ENCODE peak calls at places on chromosomes 13 and 19, in nine cellular contexts. D is occipital lobe; Q is ovary; W is heart right ventricle; F is activated naive CD4-positive, alpha-beta T cell treated with anti-CD3 and anti-CD28 coated beads for 36 hours; U is H9; K is NCI-H1105 treated with DMSO at 0.1 percent for 48 hours; H is stimulated activated CD4-positive, alpha-beta T cell treated with anti-CD3 and anti-CD28 coated beads, Interleukin-12 subunit alpha, Interleukin-12 subunit beta, amount 100 ng/mL, for 48 hours; I is AG08395. A is an unnamed sample.
A peak's percentile ranks its signal among the peaks of the same experiment; 100 is the strongest.

GRCh38 chr19:4687396-4687795 is 17.3 kb upstream of the MYDGF start:
- DNase-seq in K (no peak), H (no peak), U (no peak), F (no peak), D (no peak), I (no peak), W (no peak), Q (no peak), A (no peak)

GRCh38 chr13:101398191-101398590 is 18.1 kb downstream of the NALCN start:
- DNase-seq in D (no peak), U (no peak), H (no peak), K (no peak), F (no peak), I (peak; percentile 37), Q (no peak), W (no peak), A (no peak)

GRCh38 chr13:85529216-85529590 is 270.0 kb downstream of the SLITRK6 start:
- DNase-seq in Q (no peak), F (no peak), K (no peak), D (no peak), I (peak; percentile 3), H (no peak), U (no peak), W (no peak), A (no peak)

GRCh38 chr19:11814707-11815050 is 606 bp downstream of the ZNF440 start:
- DNase-seq in K (no peak), W (no peak), D (no peak), Q (no peak), I (peak; percentile 11), F (no peak), H (no peak), U (peak; percentile 24), A (no peak)

GRCh38 chr13:53216767-53217166 is 188.2 kb downstream of the OLFM4 start:
- DNase-seq in D (no peak), Q (no peak), H (no peak), U (no peak), I (no peak), W (no peak), K (no peak), F (no peak), A (no peak)

GRCh38 chr13:106617561-106617960 is 49.6 kb upstream of the ARGLU1 start:
- DNase-seq in Q (no peak), F (no peak), W (no peak), K (no peak), U (peak; percentile 48), I (peak; percentile 52), D (no peak), H (no peak), A (no peak)

GRCh38 chr13:54433511-54434206 is 1405.0 kb downstream of the OLFM4 start:
- DNase-seq in U (no peak), D (no peak), H (no peak), F (no peak), Q (no peak), K (peak; percentile 82), I (no peak), W (no peak), A (no peak)

GRCh38 chr13:39779337-39780270 is 124.1 kb downstream of the COG6 start:
- DNase-seq in W (no peak), U (no peak), F (peak; percentile 70), Q (no peak), D (no peak), I (no peak), K (no peak), H (no peak), A (no peak)

GRCh38 chr13:87153371-87153770 is 517.8 kb upstream of the SLITRK5 start:
- DNase-seq in H (no peak), F (no peak), D (no peak), U (no peak), W (no peak), I (no peak), Q (no peak), K (no peak), A (no peak)

GRCh38 chr19:9565900-9566705 is 18.2 kb downstream of the ZNF121 start:
- DNase-seq in H (no peak), F (no peak), K (no peak), U (no peak), W (no peak), I (no peak), D (no peak), Q (no peak), A (no peak)

GRCh38 chr19:44498988-44499387 is 1.3 kb downstream of the ZNF180 start:
- DNase-seq in Q (no peak), W (no peak), H (no peak), F (no peak), D (no peak), K (no peak), I (no peak), U (no peak), A (no peak)

GRCh38 chr19:41018736-41019290 is 27.7 kb downstream of the CYP2B6 start:
- DNase-seq in I (no peak), W (no peak), Q (no peak), U (no peak), K (no peak), H (no peak), D (no peak), F (no peak), A (no peak)

GRCh38 chr13:45142440-45143345 is 22.4 kb downstream of the GTF2F2 start:
- DNase-seq in F (no peak), I (no peak), H (no peak), D (no peak), K (no peak), Q (no peak), W (no peak), U (no peak), A (no peak)

GRCh38 chr19:41895745-41896580 is 13.0 kb downstream of the ARHGEF1 start:
- DNase-seq in K (no peak), H (no peak), Q (no peak), U (no peak), F (no peak), D (no peak), I (no peak), W (no peak), A (no peak)

GRCh38 chr19:10927691-10928562 is 512 bp downstream of the YIPF2 start:
- DNase-seq in K (no peak), U (no peak), I (peak; percentile 33), W (no peak), F (no peak), Q (no peak), H (peak; percentile 8), D (no peak), A (no peak)

GRCh38 chr13:101390461-101390860 is 25.8 kb downstream of the NALCN start:
- DNase-seq in U (no peak), Q (no peak), D (no peak), I (peak; percentile 19), W (no peak), F (no peak), K (no peak), H (no peak), A (no peak)

GRCh38 chr13:78593652-78594494 is 9.5 kb downstream of the POU4F1 start:
- DNase-seq in I (no peak), U (peak; percentile 73), W (no peak), H (no peak), Q (no peak), F (no peak), D (no peak), K (peak; percentile 37), A (no peak)